ENCODE peak calls at places on chromosomes 11 and 22, in four cellular contexts. O, H, M and Z are unnamed samples.

GRCh38 chr11:62120466-62120865 is 3.3 kb upstream of the INCENP start:
- DNase-seq in O (no peak), M (no peak), H (no peak), Z (no peak)

GRCh38 chr11:74418509-74418895 is 20.3 kb upstream of the PGM2L1 start:
- DNase-seq in O (no peak), M (peak), H (no peak), Z (no peak)

GRCh38 chr22:24590596-24591173 is 2.2 kb downstream of the LRRC75B start:
- DNase-seq in M (no peak), H (no peak), O (no peak), Z (no peak)

GRCh38 chr11:95625164-95626017 is 164.2 kb downstream of the FAM76B start:
- DNase-seq in O (no peak), H (no peak), M (no peak), Z (no peak)

GRCh38 chr11:20658135-20658534 is 11.3 kb upstream of the NELL1 start:
- DNase-seq in M (no peak), H (no peak), O (no peak), Z (no peak)

GRCh38 chr11:47233989-47234668 is 14.5 kb downstream of the ACP2 start:
- DNase-seq in H (no peak), O (peak), M (peak), Z (no peak)

GRCh38 chr11:94700631-94701030 is 67.5 kb upstream of the AMOTL1 start:
- DNase-seq in H (no peak), O (no peak), M (no peak), Z (no peak)

GRCh38 chr22:47565607-47566006 is 803.2 kb downstream of the TBC1D22A start:
- DNase-seq in M (no peak), O (no peak), H (no peak), Z (no peak)

GRCh38 chr11:100760766-100761165 is 73.7 kb downstream of the ARHGAP42 start:
- DNase-seq in H (peak), O (no peak), M (no peak), Z (no peak)

GRCh38 chr11:102421262-102421661 is 31.3 kb downstream of the TMEM123 start:
- DNase-seq in M (no peak), O (no peak), H (no peak), Z (no peak)

GRCh38 chr22:38299001-38299651 is 18.1 kb downstream of the CSNK1E start:
- DNase-seq in M (no peak), H (no peak), O (no peak), Z (no peak)

GRCh38 chr22:25563757-25564319 is 637 bp upstream of the GRK3 start:
- DNase-seq in M (peak), O (no peak), H (peak), Z (no peak)